ENCODE peak calls at places on chromosomes 11 and 22, in five cellular contexts. W is brain microvascular endothelial cell; B is bronchial epithelial cell; T is fibroblast of mammary gland; A is CD8-positive, alpha-beta T cell. Z is an unnamed sample.

GRCh38 chr22:23163665-23164064 is 16.6 kb upstream of the BCR start:
- DNase-seq in W (no peak), B (no peak), T (no peak), A (no peak), Z (peak; percentile 17)

GRCh38 chr11:86063536-86063935 is 5.3 kb downstream of the PICALM start:
- DNase-seq in W (no peak), B (peak; percentile 75), T (peak; percentile 51), A (no peak), Z (peak; percentile 51)

GRCh38 chr11:45354976-45355705 is 69.0 kb upstream of the SYT13 start:
- DNase-seq in W (peak; percentile 46), B (peak; percentile 18), T (peak; percentile 61), A (peak; percentile 89), Z (no peak)

GRCh38 chr11:8757047-8757446 is 74.5 kb downstream of the RPL27A start:
- DNase-seq in W (no peak), B (no peak), T (no peak), A (no peak), Z (no peak)

GRCh38 chr22:28997342-28997741 is 64.3 kb downstream of the C22orf31 start:
- DNase-seq in W (no peak), B (no peak), T (no peak), A (no peak), Z (no peak)

GRCh38 chr22:40310081-40310770 is 36.1 kb upstream of the ADSL start:
- DNase-seq in W (peak; percentile 77), B (no peak), T (peak; percentile 91), A (no peak), Z (no peak)

GRCh38 chr11:61297741-61298140 is 2.6 kb upstream of the VWCE start:
- DNase-seq in W (peak; percentile 92), B (peak; percentile 94), T (peak; percentile 99), A (no peak), Z (peak; percentile 96)

GRCh38 chr22:41910050-41910598 is 4.8 kb downstream of the SHISA8 start:
- DNase-seq in W (no peak), B (no peak), T (no peak), A (no peak), Z (no peak)

GRCh38 chr11:44145011-44145777 is 49.7 kb downstream of the EXT2 start:
- DNase-seq in W (no peak), B (no peak), T (no peak), A (no peak), Z (no peak)

GRCh38 chr11:26936109-26936508 is 57.8 kb upstream of the FIBIN start:
- DNase-seq in W (no peak), B (no peak), T (no peak), A (no peak), Z (no peak)

GRCh38 chr11:47716692-47717091 is 1.5 kb upstream of the AGBL2 start:
- DNase-seq in W (no peak), B (peak; percentile 15), T (no peak), A (no peak), Z (no peak)

GRCh38 chr11:10503217-10503616 is 37.8 kb downstream of the RNF141 start:
- DNase-seq in W (no peak), B (no peak), T (no peak), A (no peak), Z (no peak)

GRCh38 chr11:88174627-88175003 is 628 bp downstream of the RAB38 start:
- DNase-seq in W (peak; percentile 76), B (peak; percentile 88), T (peak; percentile 80), A (peak; percentile 15), Z (peak; percentile 91)

GRCh38 chr11:5369793-5370192 is 13.8 kb upstream of the OR51M1 start:
- DNase-seq in W (peak; percentile 75), B (peak; percentile 18), T (peak; percentile 57), A (no peak), Z (peak; percentile 16)

GRCh38 chr11:34192481-34193401 is 87.3 kb downstream of the NAT10 start:
- DNase-seq in W (peak; percentile 85), B (peak; percentile 84), T (peak; percentile 94), A (no peak), Z (peak; percentile 95)

GRCh38 chr11:67449116-67449844 is 3.2 kb downstream of the GPR152 start:
- DNase-seq in W (no peak), B (no peak), T (no peak), A (no peak), Z (no peak)

GRCh38 chr11:108599978-108600377 is 6.4 kb upstream of the EXPH5 start:
- DNase-seq in W (no peak), B (no peak), T (no peak), A (no peak), Z (no peak)

GRCh38 chr11:6336293-6336692 is 16.0 kb upstream of the CAVIN3 start:
- DNase-seq in W (no peak), B (no peak), T (no peak), A (no peak), Z (no peak)

GRCh38 chr11:64613648-64614047 is 22.6 kb downstream of the SLC22A12 start:
- DNase-seq in W (no peak), B (no peak), T (no peak), A (no peak), Z (no peak)

GRCh38 chr11:110121204-110121603 is 28.0 kb downstream of the ZC3H12C start:
- DNase-seq in W (peak; percentile 70), B (peak; percentile 49), T (peak; percentile 79), A (no peak), Z (peak; percentile 71)

GRCh38 chr11:7667460-7667859 is 5.8 kb downstream of the CYB5R2 start:
- DNase-seq in W (peak; percentile 35), B (no peak), T (no peak), A (no peak), Z (no peak)

GRCh38 chr11:69352715-69353325 is 58.9 kb downstream of the MYEOV start:
- DNase-seq in W (peak; percentile 95), B (peak; percentile 97), T (peak; percentile 98), A (no peak), Z (peak; percentile 71)

GRCh38 chr11:9605742-9606141 is 32.3 kb downstream of the WEE1 start:
- DNase-seq in W (no peak), B (no peak), T (no peak), A (no peak), Z (no peak)

GRCh38 chr11:128468106-128468505 is 119.3 kb downstream of the ETS1 start:
- DNase-seq in W (no peak), B (no peak), T (no peak), A (no peak), Z (no peak)

GRCh38 chr11:118057424-118058145 is 19.3 kb upstream of the TMPRSS4 start:
- DNase-seq in W (no peak), B (no peak), T (no peak), A (no peak), Z (no peak)

GRCh38 chr22:19488884-19489843 is 9.4 kb downstream of the CDC45 start:
- DNase-seq in W (peak; percentile 9), B (no peak), T (peak; percentile 30), A (no peak), Z (peak; percentile 28)

GRCh38 chr22:29225422-29226090 is 19.9 kb downstream of the EMID1 start:
- DNase-seq in W (no peak), B (no peak), T (peak; percentile 20), A (no peak), Z (peak; percentile 21)

DNA sequence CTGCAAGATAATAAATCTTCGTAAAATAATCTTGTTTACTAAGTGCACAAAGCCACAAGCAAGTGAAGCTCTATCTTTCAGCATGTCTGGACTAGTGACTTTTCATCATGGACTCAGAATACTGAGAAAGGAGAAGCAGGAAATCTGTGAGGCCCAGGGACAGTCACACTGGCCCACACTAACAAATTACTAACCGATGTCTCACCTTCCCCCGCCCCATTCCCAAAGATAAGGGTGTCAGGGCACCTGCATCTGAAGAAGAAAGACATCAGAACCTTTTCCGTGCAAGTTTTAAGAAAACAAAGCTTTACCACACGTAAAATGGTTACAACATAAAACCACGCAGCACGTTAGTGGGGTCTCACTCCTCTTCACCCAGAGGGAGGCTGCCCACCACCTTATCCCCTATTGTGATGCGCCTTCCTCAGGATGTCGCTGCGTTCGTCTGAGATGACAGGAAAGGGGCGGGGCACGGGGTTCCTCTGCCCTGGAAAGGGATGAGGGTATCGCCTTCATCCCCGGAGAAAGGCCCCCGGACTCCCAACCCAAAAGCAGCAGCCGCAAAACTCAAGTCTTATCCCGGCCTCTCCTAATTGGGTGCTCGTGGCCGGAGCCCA is 603 bp downstream of the BTBD10 start:
- DNase-seq in W (peak; percentile 33), B (peak; percentile 90), T (peak; percentile 24), A (peak; percentile 66), Z (peak; percentile 56)
- TF ChIP-seq CTCF in W (peak; percentile 5), B (no peak), T (no peak), A (no peak), Z (no peak)

GRCh38 chr11:112694244-112694643 is 267.0 kb upstream of the NCAM1 start:
- DNase-seq in W (no peak), B (peak; percentile 61), T (no peak), A (no peak), Z (peak; percentile 16)

GRCh38 chr11:112697371-112697770 is 263.8 kb upstream of the NCAM1 start:
- DNase-seq in W (no peak), B (no peak), T (no peak), A (no peak), Z (no peak)

GRCh38 chr11:112693781-112694180 is 267.4 kb upstream of the NCAM1 start:
- DNase-seq in W (no peak), B (peak; percentile 22), T (no peak), A (no peak), Z (no peak)

GRCh38 chr11:112694813-112695212 is 266.4 kb upstream of the NCAM1 start:
- DNase-seq in W (no peak), B (peak; percentile 74), T (peak; percentile 3), A (no peak), Z (peak; percentile 45)

GRCh38 chr11:112697779-112698178 is 263.4 kb upstream of the NCAM1 start:
- DNase-seq in W (no peak), B (no peak), T (no peak), A (no peak), Z (no peak)
- TF ChIP-seq CTCF in W (peak; percentile 14), B (no peak), T (no peak), A (no peak), Z (no peak)

DNA sequence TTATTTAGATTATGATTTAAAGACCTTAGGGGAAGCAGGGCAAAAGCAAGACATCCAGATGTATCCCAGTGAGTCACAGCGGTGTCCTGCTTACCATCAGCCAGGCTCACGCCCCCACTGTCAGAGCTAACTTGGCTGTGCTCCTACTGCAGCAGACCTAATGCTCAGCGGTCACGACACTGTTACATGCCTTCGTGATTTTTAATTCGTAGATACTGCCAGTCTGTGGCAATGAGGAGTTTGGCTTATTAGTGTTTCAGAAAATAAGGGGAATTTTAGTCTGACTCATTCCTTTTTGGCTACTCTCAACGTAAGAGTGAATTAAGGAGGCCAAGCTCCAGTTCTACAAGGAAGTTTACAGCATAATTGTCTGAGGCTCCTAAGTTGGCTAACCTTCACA is 22.7 kb downstream of the EFCAB6 start:
- DNase-seq in W (peak; percentile 33), B (peak; percentile 89), T (peak; percentile 99), A (no peak), Z (peak; percentile 72)
- TF ChIP-seq CTCF in W (no peak), B (no peak), T (no peak), A (no peak), Z (no peak)

GRCh38 chr11:28447226-28447625 is 339.0 kb downstream of the METTL15 start:
- DNase-seq in W (peak; percentile 85), B (no peak), T (peak; percentile 35), A (no peak), Z (no peak)
- TF ChIP-seq CTCF in W (no peak), B (no peak), T (no peak), A (no peak), Z (no peak)

DNA sequence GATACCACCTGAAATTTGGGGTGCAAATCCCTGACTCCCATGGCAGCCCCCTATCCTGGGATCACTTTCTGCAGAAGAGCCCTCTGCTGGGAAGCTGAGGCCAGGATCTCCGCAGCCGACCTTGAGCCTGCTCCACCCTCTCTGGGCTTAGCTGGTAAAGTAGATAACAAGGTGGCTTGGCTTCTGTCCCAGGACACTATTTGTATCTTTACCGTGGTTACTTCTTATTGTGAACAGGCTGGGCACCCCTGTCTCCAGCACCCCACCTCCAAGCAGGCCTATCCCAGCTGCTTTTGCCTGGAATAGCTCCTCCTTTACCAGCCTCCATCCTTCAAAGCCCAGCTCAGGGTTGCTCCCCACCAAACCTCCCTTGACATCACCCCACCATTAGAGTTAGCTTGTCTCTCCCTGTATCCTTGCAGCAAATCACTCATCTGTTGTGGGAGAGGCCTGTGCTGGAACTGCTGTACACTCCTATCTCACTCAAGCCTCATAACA is 35.2 kb upstream of the P2RY2 start:
- DNase-seq in W (no peak), B (no peak), T (no peak), A (no peak), Z (no peak)
- TF ChIP-seq CTCF in W (peak; percentile 16), B (no peak), T (no peak), A (no peak), Z (no peak)

Z was measured in MCF 10A.